ENCODE peak calls at places on chromosomes 12 and 14, in ten cellular contexts. Y is Ammon's horn; U is hepatic stellate cell; L is effector memory CD8-positive, alpha-beta T cell; T is GM06990; C is NCI-H2081; B is iris pigment epithelial cell; W is MCF 10A; K is stromal cell of bone marrow; G is D341Med. E is an unnamed sample.

GRCh38 chr12:120006248-120006975 is 17.4 kb downstream of the BICDL1 start:
- DNase-seq in W (no peak), U (no peak), G (no peak), T (no peak), Y (no peak), L (no peak), C (no peak), B (no peak), K (no peak), E (peak)

GRCh38 chr14:101813171-101813759 is 51.8 kb downstream of the PPP2R5C start:
- DNase-seq in T (no peak), U (no peak), B (no peak), G (no peak), K (no peak), L (no peak), Y (no peak), W (no peak), C (no peak), E (no peak)

GRCh38 chr12:131929530-131930456 is 717 bp downstream of the PUS1 start:
- DNase-seq in C (peak), W (no peak), G (peak), K (no peak), Y (no peak), B (peak), U (peak), L (peak), T (peak), E (peak)

GRCh38 chr12:68245071-68246021 is 8.1 kb downstream of the IL22 start:
- DNase-seq in T (no peak), B (peak), Y (no peak), C (no peak), G (no peak), L (no peak), W (no peak), K (no peak), U (no peak), E (no peak)

GRCh38 chr12:31362759-31363415 is 36.9 kb upstream of the SINHCAF start:
- DNase-seq in B (no peak), G (no peak), W (peak), Y (peak), L (peak), T (peak), C (peak), U (no peak), K (no peak), E (peak)

GRCh38 chr12:65868133-65868705 is 43.9 kb downstream of the HMGA2 start:
- DNase-seq in G (no peak), K (peak), W (peak), T (no peak), U (no peak), Y (no peak), B (peak), C (no peak), L (no peak), E (no peak)

GRCh38 chr12:18320036-18320617 is 58.8 kb downstream of the PIK3C2G start:
- DNase-seq in B (peak), K (peak), L (no peak), G (peak), Y (no peak), W (peak), T (no peak), U (peak), C (peak), E (no peak)

GRCh38 chr12:22333186-22333745 is 1.2 kb downstream of the ST8SIA1 start:
- DNase-seq in G (no peak), L (peak), K (peak), U (no peak), Y (no peak), T (no peak), C (no peak), W (no peak), B (peak), E (peak)

GRCh38 chr14:103687712-103688111 is 27.5 kb downstream of the XRCC3 start:
- DNase-seq in C (no peak), W (no peak), L (no peak), U (no peak), T (no peak), G (no peak), K (no peak), B (no peak), Y (no peak), E (no peak)

GRCh38 chr12:110107369-110108281 is 16.5 kb upstream of the IFT81 start:
- DNase-seq in U (peak), G (no peak), T (no peak), K (peak), C (no peak), B (peak), L (no peak), W (peak), Y (no peak), E (no peak)

GRCh38 chr12:128771681-128772080 is 52.1 kb downstream of the SLC15A4 start:
- DNase-seq in B (peak), U (no peak), Y (no peak), C (no peak), G (no peak), L (no peak), K (no peak), T (no peak), W (peak), E (no peak)

GRCh38 chr14:58533417-58533816 is 104.3 kb upstream of the DACT1 start:
- DNase-seq in K (no peak), U (no peak), C (no peak), T (no peak), Y (peak), L (no peak), G (no peak), B (no peak), W (no peak), E (no peak)

GRCh38 chr12:25824729-25825128 is 133.8 kb upstream of the RASSF8 start:
- DNase-seq in B (no peak), Y (peak), W (no peak), C (no peak), G (no peak), L (no peak), U (no peak), K (no peak), T (no peak), E (no peak)

GRCh38 chr12:94575024-94575423 is 75.3 kb downstream of the TMCC3 start:
- DNase-seq in C (no peak), L (no peak), K (no peak), G (no peak), W (no peak), Y (no peak), B (no peak), T (no peak), U (no peak), E (no peak)

GRCh38 chr14:73191441-73191840 is 45.9 kb upstream of the PAPLN start:
- DNase-seq in G (no peak), T (no peak), K (no peak), B (no peak), U (no peak), C (no peak), W (no peak), Y (no peak), L (no peak), E (no peak)

GRCh38 chr12:49482095-49483051 is 56.5 kb upstream of the KCNH3 start:
- DNase-seq in K (no peak), U (no peak), B (no peak), L (no peak), Y (no peak), W (no peak), C (peak), T (no peak), G (no peak), E (no peak)

GRCh38 chr14:81302613-81303012 is 81.9 kb upstream of the GTF2A1 start:
- DNase-seq in T (no peak), K (no peak), B (no peak), U (no peak), W (no peak), Y (no peak), L (no peak), G (peak), C (peak), E (no peak)

GRCh38 chr12:26846419-26846818 is 13.4 kb upstream of the ITPR2 start:
- DNase-seq in T (no peak), U (no peak), K (no peak), Y (no peak), W (no peak), C (no peak), G (no peak), L (no peak), B (no peak), E (no peak)

GRCh38 chr14:28083456-28083855 is 683.1 kb upstream of the FOXG1 start:
- DNase-seq in T (no peak), U (no peak), G (no peak), W (peak), C (no peak), L (no peak), B (peak), K (no peak), Y (no peak), E (no peak)

GRCh38 chr14:30114051-30114450 is 186.4 kb upstream of the PRKD1 start:
- DNase-seq in G (no peak), W (no peak), C (no peak), K (no peak), U (no peak), B (peak), L (no peak), Y (no peak), T (no peak), E (no peak)

GRCh38 chr12:94644622-94645021 is 5.7 kb downstream of the TMCC3 start:
- DNase-seq in U (no peak), K (peak), C (no peak), T (peak), B (peak), W (peak), G (no peak), Y (peak), L (no peak), E (no peak)

GRCh38 chr12:28497889-28498411 is 307.7 kb downstream of the CCDC91 start:
- DNase-seq in B (peak), C (no peak), L (no peak), G (no peak), T (peak), W (peak), Y (no peak), U (peak), K (peak), E (peak)

GRCh38 chr14:28896337-28896736 is 129.8 kb downstream of the FOXG1 start:
- DNase-seq in K (no peak), U (no peak), Y (no peak), L (no peak), C (no peak), W (no peak), G (no peak), T (no peak), B (no peak), E (no peak)

E was measured in activated T-cell treated with anti-CD3 and anti-CD28 coated beads, Interleukin-2, amount 50 U/mL, for 72 hours.